ENCODE peak calls at places on chromosome 3, in ten cellular contexts. I is stomach, R is fibroblast of mammary gland, Z is gastrocnemius medialis, G is ovary, B is bronchial epithelial cell, X is cardiac fibroblast, W is kidney epithelial cell, U is foreskin fibroblast, P is AG04450. J is an unnamed sample.

GRCh38 chr3:28916713-28917499 is 364.0 kb upstream of the RBMS3 start:
- DNase-seq in X (peak), W (no peak), P (peak), B (peak), G (peak), R (peak), I (peak), U (peak), Z (peak), J (peak)

GRCh38 chr3:197486861-197487260 is 68.9 kb downstream of the BDH1 start:
- DNase-seq in X (no peak), G (no peak), W (no peak), U (no peak), R (no peak), I (no peak), P (no peak), B (peak), Z (no peak), J (no peak)

GRCh38 chr3:38152660-38153059 is 12.7 kb upstream of the OXSR1 start:
- DNase-seq in I (no peak), G (no peak), X (no peak), W (no peak), U (no peak), R (no peak), P (no peak), Z (no peak), B (no peak), J (no peak)

GRCh38 chr3:9812870-9813483 is 2.9 kb downstream of the TTLL3 start:
- DNase-seq in W (no peak), Z (no peak), G (no peak), B (no peak), P (no peak), I (no peak), U (no peak), R (no peak), X (no peak), J (no peak)

GRCh38 chr3:8856721-8857120 is 87.3 kb upstream of the OXTR start:
- DNase-seq in X (no peak), R (no peak), U (no peak), Z (no peak), B (no peak), P (peak), G (no peak), I (no peak), W (no peak), J (peak)

GRCh38 chr3:45311327-45311726 is 77.0 kb upstream of the LARS2 start:
- DNase-seq in W (no peak), G (no peak), Z (no peak), R (no peak), I (no peak), U (no peak), P (no peak), X (no peak), B (no peak), J (no peak)

GRCh38 chr3:171461087-171461917 is 1.1 kb upstream of the TNIK start:
- DNase-seq in B (peak), Z (peak), P (no peak), W (no peak), U (peak), X (peak), G (peak), I (no peak), R (no peak), J (no peak)

GRCh38 chr3:106006571-106006970 is 137.8 kb upstream of the CBLB start:
- DNase-seq in B (no peak), U (no peak), Z (no peak), W (no peak), I (no peak), R (no peak), P (no peak), X (no peak), G (no peak), J (no peak)

GRCh38 chr3:41693799-41694198 is 268.1 kb downstream of the ULK4 start:
- DNase-seq in Z (no peak), B (no peak), I (no peak), G (no peak), P (no peak), X (peak), W (no peak), U (peak), R (peak), J (no peak)

GRCh38 chr3:139982404-139982803 is 47.4 kb downstream of the CLSTN2 start:
- DNase-seq in G (no peak), P (no peak), Z (no peak), W (no peak), R (peak), I (no peak), U (no peak), X (peak), B (peak), J (peak)

GRCh38 chr3:73576995-73577394 is 47.7 kb downstream of the PDZRN3 start:
- DNase-seq in U (no peak), X (peak), P (no peak), B (no peak), G (no peak), W (no peak), Z (no peak), I (no peak), R (peak), J (no peak)

GRCh38 chr3:46681387-46681786 is 12.1 kb downstream of the ALS2CL start:
- DNase-seq in P (no peak), G (no peak), Z (no peak), U (no peak), W (no peak), X (no peak), R (no peak), I (no peak), B (no peak), J (no peak)

GRCh38 chr3:75171632-75172230 is 492.4 kb upstream of the FRG2C start:
- DNase-seq in R (peak), X (peak), B (peak), G (no peak), W (no peak), I (no peak), U (peak), P (no peak), Z (no peak), J (no peak)

GRCh38 chr3:46609074-46609735 is 3.1 kb upstream of the FAM240A start:
- DNase-seq in X (no peak), W (no peak), R (no peak), I (no peak), G (no peak), U (no peak), Z (no peak), P (no peak), B (no peak), J (no peak)

GRCh38 chr3:41997702-41998551 is 36.0 kb upstream of the ULK4 start:
- DNase-seq in R (peak), I (no peak), Z (no peak), G (no peak), B (no peak), X (peak), U (peak), P (no peak), W (no peak), J (no peak)

GRCh38 chr3:171974986-171975837 is 64.2 kb upstream of the FNDC3B start:
- DNase-seq in U (peak), B (no peak), G (no peak), Z (no peak), R (peak), P (peak), I (no peak), W (no peak), X (peak), J (no peak)

GRCh38 chr3:84444726-84445521 is 513.9 kb upstream of the CADM2 start:
- DNase-seq in I (no peak), P (no peak), Z (no peak), B (no peak), X (no peak), R (no peak), G (no peak), U (no peak), W (no peak), J (no peak)

GRCh38 chr3:63870606-63871005 is 6.9 kb downstream of the ATXN7 start:
- DNase-seq in W (no peak), B (no peak), R (no peak), X (no peak), U (no peak), Z (no peak), P (no peak), G (no peak), I (no peak), J (no peak)

GRCh38 chr3:1007890-1008289 is 84.9 kb upstream of the CNTN6 start:
- DNase-seq in X (peak), W (peak), B (peak), Z (no peak), U (peak), R (peak), I (no peak), P (no peak), G (no peak), J (peak)

GRCh38 chr3:193894121-193894863 is 241.7 kb upstream of the HES1 start:
- DNase-seq in B (no peak), R (no peak), W (no peak), Z (no peak), U (no peak), X (peak), G (no peak), P (no peak), I (no peak), J (peak)

GRCh38 chr3:110126065-110126464 is 788.7 kb upstream of the DPPA4 start:
- DNase-seq in P (no peak), U (peak), B (peak), W (no peak), I (no peak), Z (no peak), G (no peak), X (peak), R (peak), J (no peak)

GRCh38 chr3:55959681-55960080 is 472.6 kb upstream of the WNT5A start:
- DNase-seq in R (no peak), P (no peak), U (no peak), G (no peak), X (no peak), I (no peak), B (no peak), Z (no peak), W (no peak), J (no peak)

GRCh38 chr3:139894638-139894989 is 40.4 kb upstream of the CLSTN2 start:
- DNase-seq in R (no peak), I (no peak), G (peak), U (no peak), P (no peak), X (no peak), B (no peak), Z (no peak), W (no peak), J (no peak)

GRCh38 chr3:112382543-112383160 is 49.7 kb downstream of the CD200 start:
- DNase-seq in R (no peak), I (no peak), B (no peak), X (no peak), Z (no peak), P (no peak), W (no peak), G (no peak), U (no peak), J (no peak)

GRCh38 chr3:97037294-97037943 is 223.0 kb downstream of the EPHA6 start:
- DNase-seq in P (no peak), X (no peak), G (no peak), W (no peak), Z (no peak), I (no peak), R (no peak), B (peak), U (no peak), J (no peak)

GRCh38 chr3:13411186-13411860 is 8.8 kb downstream of the NUP210 start:
- DNase-seq in I (no peak), Z (no peak), R (no peak), G (no peak), U (no peak), P (no peak), W (no peak), X (no peak), B (no peak), J (no peak)

GRCh38 chr3:77868725-77869124 is 828.8 kb downstream of the ROBO2 start:
- DNase-seq in Z (no peak), W (no peak), P (no peak), U (no peak), B (peak), G (no peak), R (no peak), X (no peak), I (no peak), J (no peak)

GRCh38 chr3:73342077-73342476 is 280.6 kb downstream of the EBLN2 start:
- DNase-seq in G (no peak), W (no peak), Z (no peak), P (no peak), R (no peak), U (no peak), I (no peak), X (no peak), B (no peak), J (no peak)

GRCh38 chr3:36248374-36248773 is 131.9 kb upstream of the STAC start:
- DNase-seq in B (no peak), P (no peak), R (no peak), I (no peak), Z (no peak), G (no peak), W (no peak), U (no peak), X (no peak), J (no peak)

GRCh38 chr3:52791928-52792327 is 2.7 kb upstream of the ITIH3 start:
- DNase-seq in U (no peak), P (no peak), I (no peak), R (no peak), G (no peak), Z (no peak), W (no peak), X (no peak), B (no peak), J (no peak)

GRCh38 chr3:71684752-71685151 is 40.5 kb downstream of the EIF4E3 start:
- DNase-seq in Z (peak), B (peak), G (peak), I (no peak), X (peak), U (peak), R (peak), P (peak), W (no peak), J (peak)

GRCh38 chr3:50674349-50675178 is at the start of gene DOCK3:
- DNase-seq in B (peak), P (no peak), Z (no peak), R (peak), G (peak), W (no peak), U (peak), X (peak), I (peak), J (no peak)
- H3K4me3 ChIP-seq in B (peak), P (peak), Z (peak), R (no peak), G (peak), W (peak), U (peak), X (peak), I (peak), J (peak)

DNA sequence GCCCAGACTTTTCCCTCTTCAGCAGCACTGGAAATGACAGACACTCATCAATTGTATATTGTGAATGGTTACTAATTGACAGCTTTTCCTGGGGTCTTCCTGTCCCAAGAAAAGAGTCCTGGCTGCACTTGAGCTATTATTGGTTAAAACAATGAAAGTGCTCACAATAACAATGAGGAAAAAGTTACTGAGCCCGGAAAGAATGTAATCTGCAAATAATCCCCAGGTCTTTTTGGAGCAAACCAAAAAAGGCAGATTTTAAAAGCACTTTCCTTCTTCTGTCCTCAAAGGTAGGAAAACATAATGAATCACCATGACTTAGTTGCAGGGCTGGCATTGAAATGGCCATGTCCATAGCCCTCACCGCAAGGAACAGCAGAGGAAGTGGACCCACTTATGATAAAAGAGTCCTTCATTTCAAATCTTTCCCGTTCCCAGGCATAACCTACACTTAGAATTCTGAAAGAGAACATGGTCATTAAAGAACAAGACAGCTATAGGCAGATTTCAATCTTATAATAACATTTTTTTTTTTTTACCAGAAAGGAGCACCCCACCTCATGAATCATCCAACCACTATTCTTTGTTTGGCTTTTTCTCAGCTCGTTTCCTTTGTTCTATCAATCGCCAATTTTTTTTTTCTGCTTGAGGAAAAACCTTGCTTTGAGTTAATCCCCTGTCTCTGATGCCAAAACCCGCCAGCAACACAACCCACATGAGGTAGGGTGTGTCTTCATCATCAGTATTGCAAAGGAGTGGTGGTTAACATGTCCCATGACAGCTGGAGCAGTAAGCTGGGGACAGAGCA is 35.5 kb upstream of the ATP1B3 start:
- DNase-seq in P (no peak), Z (no peak), U (peak), I (no peak), G (no peak), X (peak), R (peak), W (no peak), B (peak), J (peak)
- H3K4me3 ChIP-seq in P (no peak), Z (no peak), U (no peak), I (no peak), G (no peak), X (no peak), R (no peak), W (no peak), B (no peak), J (no peak)

DNA sequence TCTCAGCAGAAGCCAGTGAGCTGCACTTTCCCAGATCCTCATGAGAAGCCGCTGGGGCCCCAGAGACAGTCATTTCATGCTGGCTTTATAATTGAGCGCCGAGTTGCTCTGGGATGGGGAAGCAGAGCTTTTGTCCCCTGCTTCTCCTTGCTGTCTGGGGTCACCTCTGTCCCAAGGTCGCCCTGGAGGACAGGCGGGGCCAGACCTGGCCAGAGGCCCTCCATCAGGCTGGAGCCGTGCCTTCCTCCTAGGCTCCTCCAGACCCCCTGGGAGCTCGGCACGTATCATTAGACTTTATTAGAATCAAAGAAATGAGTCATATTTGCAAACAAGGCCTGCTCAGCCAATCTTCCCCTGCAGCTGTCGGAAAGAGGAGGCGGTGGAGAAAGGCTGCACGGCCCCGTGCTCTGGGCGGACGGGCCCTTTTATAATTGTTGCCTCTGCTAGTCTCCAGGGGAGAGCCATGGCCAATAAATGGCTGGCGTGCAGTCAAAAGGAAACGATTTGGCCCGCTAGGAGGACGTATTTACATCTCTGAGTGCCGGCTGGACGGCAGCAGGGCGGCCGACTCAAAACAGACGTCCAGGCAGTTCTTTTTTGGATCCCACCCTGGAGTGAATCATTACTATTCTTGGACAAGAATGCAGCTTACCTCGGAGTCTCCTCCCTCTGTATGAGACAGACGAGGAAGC is 50.4 kb downstream of the SLC6A6 start:
- DNase-seq in Z (peak), G (peak), X (peak), B (peak), P (peak), W (peak), U (peak), R (peak), I (peak), J (peak)
- H3K4me3 ChIP-seq in Z (peak), G (no peak), X (peak), B (no peak), P (peak), W (no peak), U (no peak), R (peak), I (no peak), J (no peak)

GRCh38 chr3:168091961-168092360 is 3.8 kb downstream of the GOLIM4 start:
- DNase-seq in I (no peak), W (no peak), B (no peak), G (no peak), P (no peak), Z (no peak), X (no peak), R (no peak), U (no peak), J (no peak)

GRCh38 chr3:168094877-168095610 is 680 bp downstream of the GOLIM4 start:
- DNase-seq in G (peak), U (peak), P (no peak), I (peak), R (peak), Z (peak), W (no peak), B (peak), X (peak), J (no peak)

GRCh38 chr3:168093790-168094189 is 1.9 kb downstream of the GOLIM4 start:
- DNase-seq in I (no peak), Z (no peak), B (no peak), W (no peak), G (no peak), X (no peak), P (no peak), U (no peak), R (no peak), J (no peak)

GRCh38 chr3:168094580-168094876 is 1.2 kb downstream of the GOLIM4 start:
- DNase-seq in I (peak), Z (no peak), W (no peak), B (peak), X (no peak), G (no peak), U (no peak), P (no peak), R (no peak), J (no peak)

DNA sequence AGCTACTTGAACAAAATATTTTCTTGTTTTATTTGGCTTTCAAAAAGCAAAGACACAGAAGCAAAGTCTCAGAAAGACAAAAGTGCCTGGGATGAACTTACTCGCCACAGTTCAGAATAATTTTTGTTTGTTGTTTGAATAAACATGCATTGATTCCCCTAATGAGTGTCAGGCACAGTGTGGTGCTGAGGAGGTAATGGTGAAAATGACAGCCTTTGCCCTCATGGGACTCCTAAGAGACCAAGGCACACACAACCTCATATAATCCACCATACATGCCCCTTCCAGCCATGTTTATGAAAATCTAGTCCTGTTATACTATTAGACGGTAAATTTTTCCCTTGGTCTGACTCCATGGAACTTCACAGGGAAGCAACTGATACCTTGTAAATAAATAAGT is 2.5 kb downstream of the GOLIM4 start:
- DNase-seq in I (no peak), B (no peak), R (no peak), U (no peak), X (no peak), W (no peak), G (no peak), Z (no peak), P (no peak), J (no peak)
- H3K4me3 ChIP-seq in I (peak), B (no peak), R (peak), U (peak), X (peak), W (peak), G (no peak), Z (peak), P (peak), J (peak)

GRCh38 chr3:48418140-48418539 is 11.7 kb downstream of the PLXNB1 start:
- DNase-seq in B (no peak), U (no peak), G (no peak), I (no peak), X (no peak), Z (no peak), W (no peak), R (no peak), P (no peak), J (no peak)

GRCh38 chr3:48418651-48419050 is 11.2 kb downstream of the PLXNB1 start:
- DNase-seq in W (no peak), P (no peak), R (no peak), G (no peak), B (no peak), X (no peak), I (no peak), U (no peak), Z (no peak), J (no peak)

GRCh38 chr3:48420561-48420960 is 9.3 kb downstream of the PLXNB1 start:
- DNase-seq in B (no peak), U (no peak), W (no peak), R (no peak), G (no peak), P (no peak), Z (no peak), X (no peak), I (no peak), J (no peak)

GRCh38 chr3:48419597-48419996 is 10.3 kb downstream of the PLXNB1 start:
- DNase-seq in X (no peak), B (no peak), G (no peak), Z (no peak), P (no peak), W (no peak), R (no peak), U (no peak), I (no peak), J (no peak)

DNA sequence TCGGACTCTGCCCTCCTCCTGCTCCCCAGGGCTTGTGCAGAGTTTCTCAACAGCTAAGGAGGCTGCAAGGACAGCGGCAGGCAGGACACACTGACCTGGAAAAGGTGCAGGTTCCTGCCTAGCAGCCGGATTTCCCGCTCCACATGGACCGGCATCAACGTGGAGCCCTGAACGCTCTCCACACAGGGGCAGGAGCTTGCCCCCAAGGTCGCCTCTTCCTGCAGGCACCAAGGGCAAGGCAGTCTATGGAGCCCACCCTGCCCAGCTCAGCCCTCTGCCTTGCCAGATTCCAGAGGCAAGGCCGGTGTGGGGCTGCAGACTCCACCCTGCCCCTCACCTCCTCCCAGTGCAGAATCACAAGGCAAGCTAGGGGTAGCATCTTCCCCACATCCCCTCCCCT is 10.7 kb downstream of the PLXNB1 start:
- DNase-seq in R (no peak), U (no peak), I (no peak), Z (no peak), P (no peak), G (no peak), W (no peak), X (no peak), B (no peak), J (no peak)
- H3K4me3 ChIP-seq in R (no peak), U (no peak), I (no peak), Z (no peak), P (no peak), G (no peak), W (no peak), X (no peak), B (no peak), J (no peak)